ENCODE peak calls at places on chromosomes 7 and 10, in four cellular contexts. A is fibroblast of pulmonary artery, O is neural progenitor cell, L is spleen. Q is an unnamed sample.

GRCh38 chr10:44281089-44281613 is 103.7 kb downstream of the CXCL12 start:
- DNase-seq in O (no peak), A (no peak), L (no peak), Q (peak)

GRCh38 chr7:73626814-73627213 is 2.5 kb upstream of the MLXIPL start:
- DNase-seq in L (no peak), O (peak), A (peak), Q (peak)

GRCh38 chr7:22288212-22288611 is 68.7 kb downstream of the RAPGEF5 start:
- DNase-seq in A (no peak), L (no peak), O (no peak), Q (no peak)

GRCh38 chr10:128869101-128869712 is 597.8 kb upstream of the MGMT start:
- DNase-seq in L (no peak), O (no peak), A (no peak), Q (no peak)

GRCh38 chr10:124088944-124089343 is 4.5 kb downstream of the CHST15 start:
- DNase-seq in O (no peak), L (no peak), A (no peak), Q (no peak)

GRCh38 chr7:27661776-27662489 is 750 bp downstream of the HIBADH start:
- DNase-seq in L (peak), A (peak), O (no peak), Q (peak)

GRCh38 chr7:152025077-152025936 is at the start of gene GALNT11:
- DNase-seq in L (peak), O (peak), A (peak), Q (peak)

GRCh38 chr7:151007469-151007898 is 16.7 kb downstream of the NOS3 start:
- DNase-seq in L (peak), O (no peak), A (no peak), Q (peak)

GRCh38 chr7:33757563-33758165 is 147.7 kb upstream of the BMPER start:
- DNase-seq in A (peak), L (no peak), O (peak), Q (peak)

GRCh38 chr7:23490357-23491131 is 20.3 kb upstream of the IGF2BP3 start:
- DNase-seq in O (no peak), A (peak), L (peak), Q (peak)

GRCh38 chr7:128025380-128025779 is 5.9 kb downstream of the LRRC4 start:
- DNase-seq in O (no peak), L (no peak), A (no peak), Q (peak)

GRCh38 chr10:61120805-61121204 is 176.8 kb upstream of the RHOBTB1 start:
- DNase-seq in L (no peak), O (no peak), A (no peak), Q (no peak)

GRCh38 chr7:113086431-113086888 is at the start of gene GPR85:
- DNase-seq in O (peak), A (peak), L (peak), Q (peak)

GRCh38 chr7:37065779-37066271 is 341.5 kb upstream of the AOAH start:
- DNase-seq in A (peak), O (no peak), L (no peak), Q (peak)

GRCh38 chr7:127588697-127589482 is 679 bp downstream of the ARF5 start:
- DNase-seq in O (peak), A (peak), L (no peak), Q (peak)

GRCh38 chr10:97063271-97063982 is 122.3 kb downstream of the SLIT1 start:
- DNase-seq in L (peak), O (no peak), A (no peak), Q (no peak)

GRCh38 chr7:1700536-1701333 is 30.7 kb downstream of the ELFN1 start:
- DNase-seq in O (no peak), L (peak), A (no peak), Q (no peak)

GRCh38 chr7:7318610-7319009 is 136.3 kb downstream of the C1GALT1 start:
- DNase-seq in O (no peak), L (no peak), A (no peak), Q (no peak)

GRCh38 chr10:5628798-5629788 is 37.3 kb downstream of the ASB13 start:
- DNase-seq in A (peak), O (no peak), L (no peak), Q (peak)

GRCh38 chr10:51020175-51020574 is 54.1 kb upstream of the PRKG1 start:
- DNase-seq in A (no peak), L (no peak), O (no peak), Q (no peak)

GRCh38 chr10:51022933-51023585 is 51.2 kb upstream of the PRKG1 start:
- DNase-seq in L (no peak), O (no peak), A (no peak), Q (no peak)

GRCh38 chr10:51029172-51029641 is 45.1 kb upstream of the PRKG1 start:
- DNase-seq in L (no peak), A (no peak), O (no peak), Q (peak)

GRCh38 chr10:51023611-51024010 is 50.7 kb upstream of the PRKG1 start:
- DNase-seq in L (no peak), A (no peak), O (no peak), Q (peak)
- H3K4me3 ChIP-seq in L (no peak), A (no peak), O (no peak), Q (no peak)

DNA sequence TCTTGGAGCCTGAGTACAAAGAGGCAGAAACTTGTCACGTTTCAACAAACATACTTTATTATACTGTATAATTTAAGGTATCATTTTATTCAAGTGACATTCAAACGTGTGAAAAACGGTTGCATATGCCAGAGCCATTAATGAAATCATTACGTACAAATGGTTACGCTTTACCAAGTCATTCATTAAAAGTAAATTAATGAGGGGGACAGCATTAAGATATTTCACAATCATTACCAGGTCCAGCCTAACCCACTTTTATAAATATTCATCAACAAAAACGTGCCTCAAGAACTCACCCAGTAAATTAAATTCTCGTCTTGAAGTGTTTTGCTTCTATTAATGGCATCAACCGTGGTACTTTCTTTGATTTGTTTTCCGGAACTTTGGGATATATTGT is 253.0 kb downstream of the RPS24 start:
- DNase-seq in L (no peak), A (no peak), O (no peak), Q (no peak)
- TF ChIP-seq CTCF in L (no peak), A (no peak), O (no peak), Q (no peak)

DNA sequence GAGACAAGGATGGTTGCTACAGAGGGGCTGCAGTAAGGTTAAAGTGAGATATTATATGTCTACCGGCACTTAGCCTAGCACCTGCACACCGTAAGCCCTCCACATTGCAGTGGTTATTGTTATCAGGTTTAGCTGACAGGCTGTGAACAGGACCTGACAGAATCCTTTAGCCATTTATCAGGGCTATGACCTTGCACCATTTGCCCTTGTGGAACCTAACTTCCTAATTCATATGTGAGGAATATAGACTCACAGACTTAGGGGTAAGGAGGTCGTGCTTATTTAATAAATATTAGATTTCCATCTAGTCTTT is 10.1 kb downstream of the NCOA4 start:
- DNase-seq in L (no peak), A (no peak), O (no peak), Q (no peak)
- H3K4me3 ChIP-seq in L (no peak), A (no peak), O (no peak), Q (no peak)

GRCh38 chr10:101286248-101287046 is 57.2 kb upstream of the LBX1 start:
- DNase-seq in O (no peak), L (no peak), A (no peak), Q (no peak)

GRCh38 chr10:101290415-101290814 is 61.2 kb upstream of the LBX1 start:
- DNase-seq in L (no peak), A (no peak), O (no peak), Q (no peak)

GRCh38 chr10:101287183-101287830 is 58.0 kb upstream of the LBX1 start:
- DNase-seq in L (no peak), O (peak), A (no peak), Q (no peak)

GRCh38 chr10:101289541-101289940 is 60.3 kb upstream of the LBX1 start:
- DNase-seq in L (no peak), O (no peak), A (no peak), Q (no peak)

DNA sequence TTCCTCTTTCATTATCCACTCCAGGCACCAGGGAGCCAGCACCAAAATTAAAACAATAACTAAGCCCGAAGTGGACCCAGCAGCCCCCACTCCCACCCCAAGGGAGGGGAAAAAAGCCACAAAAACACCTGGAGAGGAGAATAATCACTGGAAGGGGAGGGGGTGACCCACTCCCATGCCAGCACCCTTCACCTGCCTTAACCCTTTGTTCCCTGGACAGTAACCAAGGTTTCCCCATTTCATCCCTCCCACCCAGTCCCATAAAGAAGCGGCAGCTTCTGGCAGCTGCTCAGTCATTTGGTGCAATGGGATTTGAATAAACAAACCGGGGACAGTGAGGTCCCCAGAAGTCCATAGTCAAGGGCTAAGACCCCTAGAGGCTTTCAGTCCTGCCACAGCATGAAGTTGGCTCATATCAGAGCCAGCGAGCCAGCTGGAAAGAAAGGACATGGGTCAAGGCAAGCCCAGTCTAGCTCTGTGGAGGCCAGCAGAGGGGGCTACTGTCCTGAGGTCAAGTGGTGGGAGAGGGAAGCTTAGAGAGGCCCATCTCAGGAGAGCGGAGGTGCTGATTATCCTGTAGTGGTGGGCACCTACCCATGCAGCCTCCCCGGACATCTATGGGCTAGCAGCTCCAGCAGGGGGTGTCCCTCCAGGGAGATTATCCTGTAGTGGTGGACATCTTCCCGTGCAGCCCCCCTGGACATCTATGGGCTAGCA is 58.8 kb upstream of the LBX1 start:
- DNase-seq in O (peak), A (peak), L (no peak), Q (peak)
- TF ChIP-seq CTCF in O (peak), A (peak), L (no peak), Q (peak)

DNA sequence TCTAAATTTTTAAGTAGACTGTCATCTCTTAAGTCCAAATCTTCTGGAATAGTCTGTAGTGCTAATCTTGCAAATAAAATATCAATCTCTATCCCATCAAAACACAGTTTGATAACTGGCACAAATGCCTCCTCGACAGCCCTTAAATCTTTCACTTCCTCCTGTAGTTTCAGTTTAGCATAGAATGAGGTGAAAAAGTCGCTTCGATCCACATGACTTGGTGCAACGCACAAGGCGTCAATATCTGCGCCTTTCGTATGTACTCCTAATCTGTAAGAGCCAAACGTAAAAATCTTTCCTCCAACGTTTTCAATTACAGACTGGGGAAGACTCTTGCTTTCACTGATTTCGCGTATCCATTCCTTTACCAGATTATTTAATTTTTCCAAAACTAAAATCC is 603 bp downstream of the PAPOLB start:
- DNase-seq in O (no peak), L (no peak), A (no peak), Q (no peak)
- H3K4me3 ChIP-seq in O (no peak), L (no peak), A (peak), Q (no peak)

GRCh38 chr10:1142596-1142995 is 86.4 kb downstream of the WDR37 start:
- DNase-seq in A (no peak), O (peak), L (no peak), Q (no peak)
- TF ChIP-seq CTCF in A (peak), O (peak), L (peak), Q (no peak)

DNA sequence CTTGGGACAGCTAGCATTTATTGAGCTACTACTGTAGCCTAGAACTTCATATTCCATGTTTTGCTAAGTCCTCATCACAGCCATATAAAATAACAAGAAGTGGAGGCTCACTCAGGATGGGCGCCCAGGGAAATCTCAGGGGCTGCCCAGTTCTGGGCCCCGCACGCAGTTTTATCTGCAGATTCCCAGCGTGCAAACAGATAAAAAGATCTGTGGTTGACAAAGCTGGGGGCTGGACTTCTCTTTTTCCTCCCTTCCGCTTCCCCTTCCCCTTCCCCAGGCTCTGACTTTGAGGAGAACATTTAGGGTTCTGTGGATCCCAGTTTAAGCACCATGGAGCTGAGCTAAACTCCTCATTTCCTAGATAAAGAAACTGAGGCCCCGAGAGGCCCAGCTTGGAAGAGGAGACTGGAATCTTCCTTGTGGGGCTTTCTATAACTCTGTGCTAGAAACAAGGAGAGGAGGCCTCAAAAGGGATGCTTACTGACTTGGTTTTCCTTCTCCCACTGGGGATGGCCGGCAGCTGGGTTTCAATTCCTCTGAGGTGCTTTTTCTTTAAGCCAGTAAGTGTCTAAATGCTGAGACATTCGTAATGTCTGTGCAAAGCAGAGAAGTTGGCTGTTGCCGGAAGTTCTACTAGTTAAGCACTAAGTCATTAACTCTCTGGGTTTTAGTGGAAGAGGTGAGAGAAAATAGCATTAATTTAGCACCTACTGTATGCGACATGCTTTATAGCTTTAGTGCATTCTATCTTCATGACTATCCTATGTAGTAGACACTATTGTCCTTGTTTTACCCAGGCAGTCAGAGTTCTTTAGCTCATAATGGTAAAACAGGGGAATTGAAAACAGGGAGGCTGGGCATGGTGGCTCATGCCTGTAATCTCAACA is 135.4 kb downstream of the RGS10 start:
- DNase-seq in A (no peak), O (no peak), L (no peak), Q (no peak)
- H3K4me3 ChIP-seq in A (no peak), O (no peak), L (no peak), Q (no peak)

GRCh38 chr10:91856637-91857036 is 52.6 kb downstream of the FGFBP3 start:
- DNase-seq in O (peak), A (peak), L (no peak), Q (peak)
- TF ChIP-seq CTCF in O (peak), A (peak), L (no peak), Q (peak)